ENCODE peak calls at places on chromosomes 13 and 19, in nine cellular contexts. One of them, this sample, is unnamed. For H3K27me3, the result is how much of the 10 kb centered on the place peaks cover.

GRCh38 chr19:53908106-53908932 is 759 bp upstream of the CACNG7 start:
- DNase-seq in Caco-2: no peak
- DNase-seq in uterus: peak
- DNase-seq in tibial artery: no peak
- DNase-seq in osteoblast: peak
- DNase-seq in BJ: no peak
- DNase-seq in GM23338: peak
- DNase-seq in NT2/D1: peak
- DNase-seq in CD8-positive, alpha-beta T cell: no peak
- DNase-seq in this sample: peak

GRCh38 chr13:88339271-88339741 is 668.1 kb downstream of the SLITRK5 start:
- DNase-seq in Caco-2: no peak
- DNase-seq in uterus: no peak
- DNase-seq in tibial artery: no peak
- DNase-seq in osteoblast: no peak
- DNase-seq in BJ: no peak
- DNase-seq in GM23338: no peak
- DNase-seq in NT2/D1: no peak
- DNase-seq in CD8-positive, alpha-beta T cell: no peak
- DNase-seq in this sample: no peak

GRCh38 chr13:99191900-99192399 is 8.7 kb upstream of the UBAC2 start:
- DNase-seq in Caco-2: no peak
- DNase-seq in uterus: no peak
- DNase-seq in tibial artery: no peak
- DNase-seq in osteoblast: peak
- DNase-seq in BJ: no peak
- DNase-seq in GM23338: no peak
- DNase-seq in NT2/D1: no peak
- DNase-seq in CD8-positive, alpha-beta T cell: no peak
- DNase-seq in this sample: no peak

GRCh38 chr19:47447470-47448359 is 24.0 kb downstream of the SLC8A2 start:
- DNase-seq in Caco-2: peak
- DNase-seq in uterus: no peak
- DNase-seq in tibial artery: no peak
- DNase-seq in osteoblast: peak
- DNase-seq in BJ: no peak
- DNase-seq in GM23338: peak
- DNase-seq in NT2/D1: peak
- DNase-seq in CD8-positive, alpha-beta T cell: peak
- DNase-seq in this sample: no peak

GRCh38 chr19:31500921-31501320 is 151.7 kb upstream of the TSHZ3 start:
- DNase-seq in Caco-2: no peak
- DNase-seq in uterus: no peak
- DNase-seq in tibial artery: no peak
- DNase-seq in osteoblast: no peak
- DNase-seq in BJ: no peak
- DNase-seq in GM23338: no peak
- DNase-seq in NT2/D1: no peak
- DNase-seq in CD8-positive, alpha-beta T cell: no peak
- DNase-seq in this sample: no peak

GRCh38 chr19:42150940-42151339 is 18.7 kb upstream of the POU2F2 start:
- DNase-seq in Caco-2: no peak
- DNase-seq in uterus: no peak
- DNase-seq in tibial artery: no peak
- DNase-seq in osteoblast: peak
- DNase-seq in BJ: no peak
- DNase-seq in GM23338: peak
- DNase-seq in NT2/D1: no peak
- DNase-seq in CD8-positive, alpha-beta T cell: no peak
- DNase-seq in this sample: no peak

GRCh38 chr19:49887037-49887652 is 9.5 kb downstream of the IL4I1 start:
- DNase-seq in Caco-2: no peak
- DNase-seq in uterus: peak
- DNase-seq in tibial artery: no peak
- DNase-seq in osteoblast: no peak
- DNase-seq in BJ: no peak
- DNase-seq in GM23338: no peak
- DNase-seq in NT2/D1: no peak
- DNase-seq in CD8-positive, alpha-beta T cell: no peak
- DNase-seq in this sample: no peak

GRCh38 chr13:105655046-105655445 is 880.4 kb downstream of the EFNB2 start:
- DNase-seq in Caco-2: no peak
- DNase-seq in uterus: no peak
- DNase-seq in tibial artery: no peak
- DNase-seq in osteoblast: no peak
- DNase-seq in BJ: no peak
- DNase-seq in GM23338: no peak
- DNase-seq in NT2/D1: no peak
- DNase-seq in CD8-positive, alpha-beta T cell: no peak
- DNase-seq in this sample: no peak

GRCh38 chr13:94192576-94192975 is 286.9 kb downstream of the DCT start:
- DNase-seq in Caco-2: peak
- DNase-seq in uterus: no peak
- DNase-seq in tibial artery: no peak
- DNase-seq in osteoblast: no peak
- DNase-seq in BJ: no peak
- DNase-seq in GM23338: peak
- DNase-seq in NT2/D1: peak
- DNase-seq in CD8-positive, alpha-beta T cell: no peak
- DNase-seq in this sample: no peak

GRCh38 chr13:71935166-71935840 is 68.3 kb upstream of the DACH1 start:
- DNase-seq in Caco-2: no peak
- DNase-seq in uterus: no peak
- DNase-seq in tibial artery: no peak
- DNase-seq in osteoblast: no peak
- DNase-seq in BJ: no peak
- DNase-seq in GM23338: no peak
- DNase-seq in NT2/D1: no peak
- DNase-seq in CD8-positive, alpha-beta T cell: no peak
- DNase-seq in this sample: no peak

GRCh38 chr13:97068146-97068545 is 73.9 kb upstream of the OXGR1 start:
- DNase-seq in Caco-2: no peak
- DNase-seq in uterus: no peak
- DNase-seq in tibial artery: no peak
- DNase-seq in osteoblast: no peak
- DNase-seq in BJ: no peak
- DNase-seq in GM23338: peak
- DNase-seq in NT2/D1: no peak
- DNase-seq in CD8-positive, alpha-beta T cell: no peak
- DNase-seq in this sample: no peak

DNA sequence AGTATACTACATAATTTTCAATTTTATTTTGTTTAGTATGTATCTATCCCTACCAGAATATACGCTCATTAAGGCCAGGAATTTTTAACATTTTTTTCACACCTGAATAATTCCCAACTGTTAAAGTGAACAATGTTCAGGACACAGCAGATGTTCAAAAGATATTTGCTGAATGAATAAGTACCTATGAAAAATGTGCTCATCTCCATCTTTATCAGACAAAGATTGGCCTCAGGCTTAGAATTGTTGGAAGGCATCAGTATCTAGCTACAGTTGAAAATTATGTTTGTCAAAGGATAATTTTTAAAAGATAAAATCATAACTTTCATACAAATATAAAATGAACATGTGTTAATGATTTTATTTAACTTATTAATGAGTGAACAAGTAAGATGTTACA is 30.9 kb upstream of the SERP2 start:
- DNase-seq in Caco-2: no peak
- DNase-seq in uterus: no peak
- DNase-seq in tibial artery: no peak
- DNase-seq in osteoblast: no peak
- DNase-seq in BJ: no peak
- DNase-seq in GM23338: no peak
- DNase-seq in NT2/D1: no peak
- DNase-seq in CD8-positive, alpha-beta T cell: no peak
- DNase-seq in this sample: no peak
- H3K27me3 ChIP-seq in Caco-2: under half
- H3K27me3 ChIP-seq in uterus: under half
- H3K27me3 ChIP-seq in tibial artery: under half
- H3K27me3 ChIP-seq in osteoblast: under half
- H3K27me3 ChIP-seq in BJ: under half
- H3K27me3 ChIP-seq in GM23338: under half
- H3K27me3 ChIP-seq in NT2/D1: under half
- H3K27me3 ChIP-seq in CD8-positive, alpha-beta T cell: under half
- H3K27me3 ChIP-seq in this sample: under half

GRCh38 chr19:30113182-30113581 is 171.1 kb downstream of the URI1 start:
- DNase-seq in Caco-2: no peak
- DNase-seq in uterus: no peak
- DNase-seq in tibial artery: no peak
- DNase-seq in osteoblast: no peak
- DNase-seq in BJ: no peak
- DNase-seq in GM23338: no peak
- DNase-seq in NT2/D1: no peak
- DNase-seq in CD8-positive, alpha-beta T cell: no peak
- DNase-seq in this sample: no peak

GRCh38 chr19:30112666-30113065 is 170.6 kb downstream of the URI1 start:
- DNase-seq in Caco-2: no peak
- DNase-seq in uterus: no peak
- DNase-seq in tibial artery: no peak
- DNase-seq in osteoblast: no peak
- DNase-seq in BJ: no peak
- DNase-seq in GM23338: no peak
- DNase-seq in NT2/D1: no peak
- DNase-seq in CD8-positive, alpha-beta T cell: no peak
- DNase-seq in this sample: no peak

GRCh38 chr19:30111456-30111855 is 169.4 kb downstream of the URI1 start:
- DNase-seq in Caco-2: no peak
- DNase-seq in uterus: no peak
- DNase-seq in tibial artery: no peak
- DNase-seq in osteoblast: no peak
- DNase-seq in BJ: no peak
- DNase-seq in GM23338: no peak
- DNase-seq in NT2/D1: no peak
- DNase-seq in CD8-positive, alpha-beta T cell: no peak
- DNase-seq in this sample: no peak

GRCh38 chr19:30111051-30111450 is 169.0 kb downstream of the URI1 start:
- DNase-seq in Caco-2: no peak
- DNase-seq in uterus: no peak
- DNase-seq in tibial artery: no peak
- DNase-seq in osteoblast: no peak
- DNase-seq in BJ: no peak
- DNase-seq in GM23338: no peak
- DNase-seq in NT2/D1: no peak
- DNase-seq in CD8-positive, alpha-beta T cell: no peak
- DNase-seq in this sample: no peak

DNA sequence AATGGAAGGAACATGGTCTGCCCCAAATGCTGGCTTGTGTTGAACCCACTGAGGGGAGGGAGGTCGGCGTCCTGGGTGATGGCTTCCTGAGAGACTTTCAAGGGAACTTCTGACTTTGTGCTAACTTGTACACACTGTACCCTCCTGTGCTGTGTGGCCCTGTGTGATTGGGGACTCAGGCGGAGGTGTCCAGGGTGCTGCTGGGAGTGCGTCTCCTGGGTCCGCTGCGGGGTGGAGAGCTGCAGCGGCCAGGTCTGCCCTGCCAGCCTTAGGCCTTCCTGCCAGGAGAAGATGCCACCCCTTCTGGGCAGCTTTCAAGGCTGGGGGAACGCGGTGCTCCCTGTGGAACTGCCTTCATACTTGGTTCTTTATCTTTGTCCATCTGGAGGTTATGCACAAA is 170.1 kb downstream of the URI1 start:
- DNase-seq in Caco-2: no peak
- DNase-seq in uterus: no peak
- DNase-seq in tibial artery: no peak
- DNase-seq in osteoblast: no peak
- DNase-seq in BJ: no peak
- DNase-seq in GM23338: no peak
- DNase-seq in NT2/D1: no peak
- DNase-seq in CD8-positive, alpha-beta T cell: no peak
- DNase-seq in this sample: no peak
- H3K27me3 ChIP-seq in Caco-2: under half
- H3K27me3 ChIP-seq in uterus: under half
- H3K27me3 ChIP-seq in tibial artery: under half
- H3K27me3 ChIP-seq in osteoblast: under half
- H3K27me3 ChIP-seq in BJ: under half
- H3K27me3 ChIP-seq in GM23338: under half
- H3K27me3 ChIP-seq in NT2/D1: under half
- H3K27me3 ChIP-seq in CD8-positive, alpha-beta T cell: under half
- H3K27me3 ChIP-seq in this sample: under half

GRCh38 chr13:27794075-27794691 is 1.9 kb downstream of the GSX1 start:
- DNase-seq in Caco-2: no peak
- DNase-seq in uterus: no peak
- DNase-seq in tibial artery: no peak
- DNase-seq in osteoblast: no peak
- DNase-seq in BJ: no peak
- DNase-seq in GM23338: peak
- DNase-seq in NT2/D1: no peak
- DNase-seq in CD8-positive, alpha-beta T cell: no peak
- DNase-seq in this sample: no peak

GRCh38 chr13:27794921-27795717 is 2.8 kb downstream of the GSX1 start:
- DNase-seq in Caco-2: no peak
- DNase-seq in uterus: no peak
- DNase-seq in tibial artery: peak
- DNase-seq in osteoblast: peak
- DNase-seq in BJ: no peak
- DNase-seq in GM23338: peak
- DNase-seq in NT2/D1: no peak
- DNase-seq in CD8-positive, alpha-beta T cell: no peak
- DNase-seq in this sample: no peak

GRCh38 chr13:27796544-27797227 is 4.4 kb downstream of the GSX1 start:
- DNase-seq in Caco-2: no peak
- DNase-seq in uterus: no peak
- DNase-seq in tibial artery: peak
- DNase-seq in osteoblast: peak
- DNase-seq in BJ: no peak
- DNase-seq in GM23338: peak
- DNase-seq in NT2/D1: no peak
- DNase-seq in CD8-positive, alpha-beta T cell: no peak
- DNase-seq in this sample: no peak

GRCh38 chr13:27797228-27797624 is 4.9 kb downstream of the GSX1 start:
- DNase-seq in Caco-2: no peak
- DNase-seq in uterus: no peak
- DNase-seq in tibial artery: no peak
- DNase-seq in osteoblast: no peak
- DNase-seq in BJ: no peak
- DNase-seq in GM23338: peak
- DNase-seq in NT2/D1: peak
- DNase-seq in CD8-positive, alpha-beta T cell: no peak
- DNase-seq in this sample: no peak

DNA sequence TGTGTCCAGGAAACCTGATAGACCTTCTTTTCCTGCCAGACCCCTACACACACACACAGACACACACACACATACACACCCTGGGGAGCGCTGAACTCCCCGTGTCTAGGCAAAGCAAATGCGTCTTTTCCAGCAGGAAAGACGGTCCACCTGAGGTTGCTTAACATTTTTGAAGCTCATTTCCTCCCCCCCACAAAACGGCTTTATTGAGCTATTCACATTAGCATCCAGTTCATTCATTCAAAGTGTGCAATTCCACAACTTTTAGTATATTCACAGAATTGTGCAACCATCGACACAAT is 3.4 kb downstream of the GSX1 start:
- DNase-seq in Caco-2: no peak
- DNase-seq in uterus: no peak
- DNase-seq in tibial artery: peak
- DNase-seq in osteoblast: no peak
- DNase-seq in BJ: no peak
- DNase-seq in GM23338: no peak
- DNase-seq in NT2/D1: no peak
- DNase-seq in CD8-positive, alpha-beta T cell: no peak
- DNase-seq in this sample: no peak
- H3K27me3 ChIP-seq in Caco-2: under half
- H3K27me3 ChIP-seq in uterus: half or more
- H3K27me3 ChIP-seq in tibial artery: under half
- H3K27me3 ChIP-seq in osteoblast: half or more
- H3K27me3 ChIP-seq in BJ: half or more
- H3K27me3 ChIP-seq in GM23338: half or more
- H3K27me3 ChIP-seq in NT2/D1: half or more
- H3K27me3 ChIP-seq in CD8-positive, alpha-beta T cell: under half
- H3K27me3 ChIP-seq in this sample: half or more

GRCh38 chr13:27826379-27827353 is 34.4 kb downstream of the GSX1 start:
- DNase-seq in Caco-2: peak
- DNase-seq in uterus: peak
- DNase-seq in tibial artery: peak
- DNase-seq in osteoblast: peak
- DNase-seq in BJ: peak
- DNase-seq in GM23338: peak
- DNase-seq in NT2/D1: peak
- DNase-seq in CD8-positive, alpha-beta T cell: peak
- DNase-seq in this sample: peak
- H3K27me3 ChIP-seq in Caco-2: under half
- H3K27me3 ChIP-seq in uterus: under half
- H3K27me3 ChIP-seq in tibial artery: under half
- H3K27me3 ChIP-seq in osteoblast: under half
- H3K27me3 ChIP-seq in BJ: under half
- H3K27me3 ChIP-seq in GM23338: half or more
- H3K27me3 ChIP-seq in NT2/D1: half or more
- H3K27me3 ChIP-seq in CD8-positive, alpha-beta T cell: under half
- H3K27me3 ChIP-seq in this sample: half or more

This sample was measured in dorsolateral prefrontal cortex.